ENCODE peak calls at places on chromosomes 12 and 14, in six cellular contexts. Z is kidney epithelial cell; L is esophagus squamous epithelium; U is transverse colon; K is CD8-positive, alpha-beta T cell; W is GM06990. E is an unnamed sample.

GRCh38 chr12:27331299-27331926 is 1.2 kb upstream of the BMAL2 start:
- DNase-seq in Z (peak; percentile 99), L (no peak), U (no peak), K (no peak), W (peak; percentile 43), E (peak; percentile 80)

GRCh38 chr14:68476965-68477455 is 315.9 kb downstream of the ZFP36L1 start:
- DNase-seq in Z (no peak), L (no peak), U (no peak), K (no peak), W (no peak), E (no peak)

GRCh38 chr12:102321305-102322082 is 123.9 kb upstream of the PMCH start:
- DNase-seq in Z (no peak), L (no peak), U (no peak), K (no peak), W (no peak), E (no peak)

GRCh38 chr14:92481386-92481785 is 32.2 kb upstream of the RIN3 start:
- DNase-seq in Z (no peak), L (no peak), U (peak; percentile 5), K (no peak), W (no peak), E (no peak)

GRCh38 chr12:104975621-104976343 is 10.3 kb upstream of the NOPCHAP1 start:
- DNase-seq in Z (no peak), L (no peak), U (no peak), K (no peak), W (no peak), E (no peak)

GRCh38 chr12:24244801-24245200 is 295.3 kb upstream of the SOX5 start:
- DNase-seq in Z (no peak), L (no peak), U (no peak), K (no peak), W (no peak), E (no peak)

GRCh38 chr12:93370947-93371346 is 6.8 kb upstream of the NUDT4 start:
- DNase-seq in Z (no peak), L (no peak), U (no peak), K (no peak), W (no peak), E (no peak)

GRCh38 chr12:65618574-65618973 is 205.7 kb upstream of the HMGA2 start:
- DNase-seq in Z (no peak), L (no peak), U (no peak), K (no peak), W (no peak), E (no peak)

GRCh38 chr14:94058128-94058673 is 22.8 kb downstream of the DDX24 start:
- DNase-seq in Z (no peak), L (no peak), U (no peak), K (no peak), W (no peak), E (no peak)

GRCh38 chr14:64210211-64210610 is 84.0 kb downstream of the ESR2 start:
- DNase-seq in Z (no peak), L (no peak), U (no peak), K (no peak), W (no peak), E (no peak)

GRCh38 chr12:111748195-111748803 is 18.4 kb upstream of the ALDH2 start:
- DNase-seq in Z (no peak), L (no peak), U (no peak), K (no peak), W (no peak), E (no peak)

GRCh38 chr12:20028033-20028432 is 340.3 kb upstream of the PDE3A start:
- DNase-seq in Z (no peak), L (no peak), U (no peak), K (no peak), W (peak; percentile 7), E (no peak)

GRCh38 chr12:103841690-103842584 is 903 bp upstream of the NT5DC3 start:
- DNase-seq in Z (peak; percentile 93), L (no peak), U (no peak), K (no peak), W (no peak), E (peak; percentile 83)

GRCh38 chr12:4562034-4562657 is at the start of gene DYRK4:
- DNase-seq in Z (peak; percentile 28), L (no peak), U (peak; percentile 92), K (no peak), W (no peak), E (no peak)

GRCh38 chr12:132597333-132598283 is 12.8 kb downstream of the LRCOL1 start:
- DNase-seq in Z (no peak), L (no peak), U (no peak), K (no peak), W (no peak), E (no peak)
- H3K4me3 ChIP-seq in Z (peak overlapping the region; percentile 26), L (peak overlapping the region; percentile 41), U (no peak overlapping the region), K (peak overlapping the region; percentile 40), W (peak overlapping the region; percentile 57), E (peak overlapping the region; percentile 43)

GRCh38 chr12:122207391-122207790 is 3.9 kb downstream of the B3GNT4 start:
- DNase-seq in Z (no peak), L (no peak), U (no peak), K (no peak), W (no peak), E (no peak)
- H3K36me3 ChIP-seq in Z (no peaks in the 10 kb centered on the region), L (no peaks in the 10 kb centered on the region), U (peaks cover 33% of the 10 kb centered on the region), K (peaks cover 28% of the 10 kb centered on the region), W (peaks cover 8% of the 10 kb centered on the region), E (peaks cover 16% of the 10 kb centered on the region)

DNA sequence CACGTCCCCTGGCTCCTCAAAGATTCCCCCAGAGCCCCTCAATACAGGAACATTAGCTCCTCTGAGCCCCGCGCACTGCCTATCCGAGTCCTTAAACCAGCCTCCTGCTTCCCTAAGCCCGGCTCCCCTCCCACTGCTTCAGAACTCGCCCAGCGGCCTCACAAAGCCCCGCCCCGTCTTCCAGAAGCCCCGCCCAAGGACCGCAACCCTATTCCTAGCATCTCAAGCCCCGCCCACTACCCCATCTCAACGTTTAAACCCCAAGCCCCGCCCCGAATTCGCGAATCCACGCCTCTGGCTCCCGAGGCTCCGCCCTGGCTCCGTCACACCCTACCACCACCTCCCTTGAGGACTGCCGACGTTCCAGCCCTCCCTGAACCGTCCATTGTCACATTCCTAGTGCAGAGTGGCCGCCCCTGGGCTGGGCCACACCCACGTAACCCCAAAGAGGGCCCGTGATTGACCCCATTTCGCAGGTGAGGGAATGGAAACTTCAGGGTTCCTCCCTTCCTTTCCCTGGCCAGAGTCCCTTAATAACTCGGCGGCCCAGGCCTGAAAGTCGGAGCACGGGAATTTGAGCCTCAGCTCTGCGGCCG is 646 bp upstream of the CORO1C start:
- DNase-seq in Z (peak; percentile 84), L (peak; percentile 96), U (peak; percentile 100), K (peak; percentile 94), W (peak; percentile 94), E (peak; percentile 84)
- TF ChIP-seq CTCF in Z (no peak), L (no peak), U (no peak), K (no peak), W (no peak), E (no peak)

GRCh38 chr12:68358532-68359485 is 26.6 kb upstream of the MDM1 start:
- DNase-seq in Z (no peak), L (no peak), U (peak; percentile 71), K (peak; percentile 76), W (peak; percentile 29), E (peak; percentile 32)
- H3K4me3 ChIP-seq in Z (no peak overlapping the region), L (no peak overlapping the region), U (no peak overlapping the region), K (no peak overlapping the region), W (no peak overlapping the region), E (no peak overlapping the region)

GRCh38 chr12:56278905-56279304 is 12.2 kb downstream of the COQ10A start:
- DNase-seq in Z (no peak), L (no peak), U (no peak), K (no peak), W (no peak), E (no peak)

GRCh38 chr12:56286044-56286830 is 13.9 kb downstream of the CS start:
- DNase-seq in Z (no peak), L (no peak), U (no peak), K (no peak), W (no peak), E (no peak)

GRCh38 chr12:56282030-56282429 is 15.3 kb downstream of the COQ10A start:
- DNase-seq in Z (no peak), L (no peak), U (no peak), K (no peak), W (no peak), E (no peak)

GRCh38 chr12:56282581-56282980 is 15.8 kb downstream of the COQ10A start:
- DNase-seq in Z (no peak), L (no peak), U (no peak), K (no peak), W (no peak), E (no peak)

DNA sequence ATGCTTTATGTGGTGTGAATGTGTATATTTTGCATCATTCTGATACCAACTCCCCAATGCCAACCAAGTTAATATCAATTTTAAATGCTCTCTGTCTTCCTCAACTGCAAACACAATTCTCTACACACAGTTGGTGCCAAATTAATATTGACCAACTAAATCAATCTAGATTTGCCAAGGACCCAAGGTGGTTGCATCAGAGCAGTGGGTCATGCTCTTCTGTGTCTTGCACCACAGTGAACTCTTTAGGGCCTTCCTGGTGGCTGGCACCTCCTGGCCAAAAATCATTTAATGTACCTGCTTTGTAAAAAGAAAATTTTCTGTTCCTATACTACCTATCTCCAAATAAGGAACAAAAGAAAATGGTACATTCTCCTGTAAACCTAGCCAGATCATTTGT is 14.1 kb downstream of the COQ10A start:
- DNase-seq in Z (no peak), L (no peak), U (no peak), K (no peak), W (no peak), E (no peak)
- H3K36me3 ChIP-seq in Z (peaks cover 5% of the 10 kb centered on the region), L (peaks cover 29% of the 10 kb centered on the region), U (peaks cover 80% of the 10 kb centered on the region), K (peaks cover 39% of the 10 kb centered on the region), W (peaks cover 18% of the 10 kb centered on the region), E (peaks cover 9% of the 10 kb centered on the region)

DNA sequence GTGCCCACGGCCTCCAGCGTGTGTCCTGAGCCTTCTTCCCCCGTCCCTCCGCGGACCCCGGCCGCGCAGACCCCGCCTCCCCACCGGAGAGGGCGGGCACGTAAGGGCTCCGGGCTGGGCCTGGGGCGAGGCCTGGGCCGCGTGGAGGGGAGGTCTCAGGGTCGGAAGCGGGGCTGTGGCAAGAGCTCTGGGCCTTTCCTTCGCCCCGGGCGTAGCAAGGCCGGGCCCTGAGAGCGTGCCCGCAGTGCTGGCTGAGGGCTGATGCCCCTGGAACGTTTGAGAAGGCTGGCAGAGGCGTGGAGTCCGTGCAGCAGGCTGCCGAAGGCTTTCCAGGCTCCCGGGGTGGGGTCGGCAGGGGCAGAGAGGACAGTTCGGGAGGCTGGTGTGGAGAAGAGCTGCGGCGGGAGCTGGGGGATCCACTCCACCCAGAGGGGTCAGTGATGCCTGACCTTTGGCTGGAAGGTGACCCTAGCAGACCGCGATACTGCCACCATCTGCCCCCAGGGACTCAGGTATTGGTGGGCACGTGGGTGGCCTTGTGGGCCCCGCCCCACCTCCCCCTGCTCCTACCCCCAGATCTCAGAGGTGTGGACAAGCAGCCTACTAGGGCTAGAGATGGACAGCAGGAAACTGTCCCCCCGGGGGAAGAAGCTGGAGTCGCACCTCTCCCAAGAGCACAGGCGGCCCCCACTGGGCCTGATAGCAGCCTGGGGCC is 545 bp downstream of the TEX22 start:
- DNase-seq in Z (no peak), L (no peak), U (no peak), K (no peak), W (no peak), E (no peak)
- TF ChIP-seq CTCF in Z (no peak), L (no peak), U (no peak), K (no peak), W (no peak), E (no peak)